ENCODE peak calls at places on chromosomes 13 and 19, in six cellular contexts. B is sigmoid colon, N is thoracic aorta, R is fibroblast of lung, D is cardiac muscle cell, U is dorsolateral prefrontal cortex. K is an unnamed sample.

GRCh38 chr19:23203841-23204344 is 46.3 kb downstream of the ZNF724 start:
- DNase-seq in U (no peak), N (no peak), D (no peak), R (peak; percentile 2), B (no peak), K (no peak)

GRCh38 chr13:34153428-34154180 is 335.7 kb downstream of the RFC3 start:
- DNase-seq in U (no peak), D (peak; percentile 30), R (no peak), N (no peak), B (no peak), K (no peak)

GRCh38 chr13:101698400-101698799 is 245.9 kb downstream of the ITGBL1 start:
- DNase-seq in U (no peak), N (no peak), R (no peak), D (no peak), B (no peak), K (no peak)

GRCh38 chr13:50991624-50992610 is 82.3 kb downstream of the RNASEH2B start:
- DNase-seq in U (peak; percentile 71), N (no peak), D (no peak), R (no peak), B (no peak), K (no peak)

GRCh38 chr13:102589291-102589822 is 7.4 kb upstream of the TPP2 start:
- DNase-seq in D (no peak), N (no peak), R (no peak), U (no peak), B (no peak), K (no peak)

GRCh38 chr13:23175920-23176319 is 4.9 kb upstream of the SGCG start:
- DNase-seq in R (no peak), B (no peak), D (no peak), N (no peak), U (no peak), K (no peak)

GRCh38 chr13:44140146-44140545 is 233.5 kb upstream of the SERP2 start:
- DNase-seq in D (no peak), U (no peak), N (no peak), B (no peak), R (no peak), K (no peak)

GRCh38 chr13:28540612-28541011 is 45.7 kb upstream of the FLT1 start:
- DNase-seq in B (no peak), R (no peak), N (no peak), U (no peak), D (no peak), K (no peak)

GRCh38 chr19:6793411-6793810 is 20.9 kb downstream of the VAV1 start:
- DNase-seq in N (no peak), B (no peak), D (no peak), U (no peak), R (no peak), K (no peak)

GRCh38 chr13:111272117-111272516 is 48.3 kb upstream of the TEX29 start:
- DNase-seq in N (no peak), B (no peak), D (no peak), U (no peak), R (no peak), K (no peak)

GRCh38 chr13:79631260-79631659 is 150.3 kb downstream of the NDFIP2 start:
- DNase-seq in D (no peak), N (no peak), R (peak; percentile 75), B (no peak), U (no peak), K (no peak)

GRCh38 chr19:55702131-55702627 is 27.2 kb downstream of the EPN1 start:
- DNase-seq in D (no peak), N (no peak), U (no peak), R (no peak), B (no peak), K (no peak)

GRCh38 chr19:40303765-40304164 is 18.6 kb upstream of the AKT2 start:
- DNase-seq in N (no peak), U (no peak), D (no peak), B (no peak), R (no peak), K (no peak)

GRCh38 chr19:54518844-54519243 is 16.2 kb downstream of the LAIR2 start:
- DNase-seq in N (no peak), B (no peak), R (no peak), U (no peak), D (no peak), K (no peak)

GRCh38 chr13:30857636-30858035 is 48.4 kb upstream of the MEDAG start:
- DNase-seq in B (no peak), N (no peak), U (no peak), R (peak; percentile 67), D (no peak), K (no peak)

GRCh38 chr19:10219678-10220077 is 11.5 kb downstream of the S1PR2 start:
- DNase-seq in D (no peak), N (no peak), B (no peak), U (no peak), R (peak; percentile 44), K (peak; percentile 79)

GRCh38 chr13:112664501-112665203 is 25.2 kb upstream of the ATP11A start:
- DNase-seq in R (no peak), B (no peak), N (no peak), D (no peak), U (no peak), K (no peak)

GRCh38 chr13:97653741-97654140 is 219.8 kb downstream of the RAP2A start:
- DNase-seq in U (no peak), R (no peak), B (no peak), N (no peak), D (no peak), K (peak; percentile 15)

GRCh38 chr13:39185326-39185725 is 147.1 kb downstream of the NHLRC3 start:
- DNase-seq in B (no peak), N (no peak), U (no peak), R (no peak), D (no peak), K (no peak)

GRCh38 chr13:41611385-41611784 is 154.0 kb downstream of the RGCC start:
- DNase-seq in N (no peak), B (no peak), D (no peak), U (no peak), R (no peak), K (no peak)

GRCh38 chr19:8462601-8463000 is 17.8 kb downstream of the HNRNPM start:
- DNase-seq in N (no peak), B (no peak), U (no peak), D (no peak), R (peak; percentile 20), K (no peak)

GRCh38 chr13:19864018-19864338 is 529 bp upstream of the ZMYM5 start:
- DNase-seq in R (peak; percentile 83), U (peak; percentile 46), N (no peak), B (peak; percentile 83), D (no peak), K (no peak)

DNA sequence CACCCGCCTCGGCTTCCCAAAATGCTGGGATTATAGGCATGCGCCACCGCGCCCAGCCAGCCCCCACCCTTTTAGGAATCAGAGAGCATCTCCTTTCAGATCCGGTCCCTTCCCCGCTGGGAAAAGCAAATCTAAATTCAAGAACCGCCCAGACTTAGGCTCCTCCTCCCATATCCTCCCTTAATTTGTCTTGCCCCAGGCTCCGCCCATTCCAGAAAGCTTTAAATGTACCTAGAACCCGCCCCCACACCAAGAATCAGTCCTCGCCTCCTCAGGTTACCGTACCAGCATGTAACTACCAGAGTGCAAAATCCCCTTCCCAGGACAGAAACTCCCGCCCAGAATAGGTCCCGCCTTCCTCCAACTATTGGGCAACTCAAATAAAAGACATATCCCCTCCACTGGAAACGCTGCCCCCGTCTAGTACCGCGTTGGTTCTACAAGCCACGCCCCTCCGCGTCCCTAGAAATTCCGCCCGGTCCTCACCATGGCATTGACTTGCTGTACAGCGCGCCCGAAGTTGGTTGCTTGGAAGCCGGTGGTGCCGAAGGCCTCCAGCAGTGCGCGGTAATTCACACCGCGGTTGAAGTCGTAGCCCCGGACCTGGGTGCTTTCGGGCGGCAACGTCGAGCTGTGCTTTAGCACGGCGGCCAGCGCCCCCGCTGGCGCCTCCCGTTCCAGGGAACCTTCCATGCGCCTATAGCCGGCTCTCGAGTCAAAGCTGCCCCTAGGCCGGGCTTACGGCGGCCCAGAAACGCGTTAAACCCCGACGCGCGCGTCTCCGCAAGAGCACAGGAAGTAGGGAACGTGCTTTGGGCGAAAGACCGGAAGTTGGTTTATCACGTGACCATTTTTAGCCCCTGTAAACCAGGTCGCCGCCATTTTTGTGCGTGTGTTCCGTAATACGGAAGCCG is at the start of gene DHPS:
- DNase-seq in B (peak; percentile 97), D (peak; percentile 97), U (peak; percentile 91), R (peak; percentile 98), N (peak; percentile 82), K (peak; percentile 93)
- TF ChIP-seq CTCF in B (no peak), D (no peak), U (no peak), R (no peak), N (no peak), K (no peak)

DNA sequence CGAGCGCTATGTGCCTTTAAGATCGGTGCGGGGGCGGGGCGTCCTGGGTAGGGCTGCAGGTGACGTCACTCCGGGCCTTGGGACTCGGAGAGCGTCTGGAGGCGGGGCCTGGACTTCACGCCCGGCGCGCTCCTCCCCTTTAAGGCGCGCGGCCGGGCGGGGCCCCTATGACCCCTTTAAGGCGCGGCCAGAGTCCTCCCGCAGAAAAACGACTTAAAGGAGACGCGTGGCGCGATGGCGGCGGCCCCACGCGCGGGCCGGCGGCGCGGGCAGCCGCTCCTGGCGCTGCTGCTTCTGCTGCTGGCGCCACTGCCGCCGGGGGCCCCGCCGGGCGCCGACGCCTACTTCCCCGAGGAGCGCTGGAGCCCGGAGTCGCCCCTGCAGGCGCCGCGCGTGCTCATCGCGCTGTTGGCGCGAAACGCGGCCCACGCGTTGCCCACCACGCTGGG is at the start of gene COLGALT1:
- DNase-seq in D (peak; percentile 100), N (peak; percentile 100), U (peak; percentile 100), R (peak; percentile 93), B (peak; percentile 99), K (peak; percentile 84)
- H3K27ac ChIP-seq in D (no peak within 1 kb of the TSS), N (peak within 1 kb of the TSS; percentile 54), U (peak within 1 kb of the TSS; percentile 87), R (peak within 1 kb of the TSS; percentile 79), B (peak within 1 kb of the TSS; percentile 83), K (peak within 1 kb of the TSS; percentile 39)

GRCh38 chr19:50658438-50659317 is 9.4 kb downstream of the C19orf81 start:
- DNase-seq in N (no peak), D (peak; percentile 96), B (no peak), U (peak; percentile 91), R (peak; percentile 10), K (no peak)

GRCh38 chr19:50654882-50655281 is 5.6 kb downstream of the C19orf81 start:
- DNase-seq in U (no peak), R (no peak), B (no peak), D (no peak), N (no peak), K (no peak)

GRCh38 chr19:50657672-50658437 is 8.6 kb downstream of the C19orf81 start:
- DNase-seq in U (peak; percentile 100), N (peak; percentile 54), R (peak; percentile 85), D (peak; percentile 100), B (peak; percentile 90), K (peak; percentile 94)

GRCh38 chr19:50659318-50660082 is 10.3 kb downstream of the C19orf81 start:
- DNase-seq in R (no peak), N (no peak), B (no peak), U (no peak), D (no peak), K (no peak)

GRCh38 chr19:50657222-50657669 is 8.0 kb downstream of the C19orf81 start:
- DNase-seq in R (no peak), D (no peak), U (no peak), N (no peak), B (no peak), K (no peak)
- TF ChIP-seq CTCF in R (no peak), D (no peak), U (no peak), N (no peak), B (no peak), K (no peak)

DNA sequence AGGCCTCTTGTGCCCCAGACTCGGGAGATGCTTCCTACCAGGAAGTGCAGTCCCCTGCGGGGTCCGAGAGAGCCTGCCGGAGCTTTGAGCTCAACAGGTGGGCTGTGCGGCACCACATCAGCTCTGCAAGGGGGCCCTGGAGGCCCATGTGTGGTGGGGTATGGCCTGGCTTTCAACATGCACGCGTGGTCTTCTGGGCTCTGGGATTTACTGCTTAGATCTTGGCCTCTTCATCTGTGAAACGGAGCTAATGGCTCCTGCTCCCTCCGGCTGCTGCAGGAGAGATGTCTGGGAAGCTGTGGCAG is 18.0 kb downstream of the NDUFB7 start:
- DNase-seq in B (no peak), N (no peak), U (no peak), D (no peak), R (no peak), K (no peak)
- H3K27ac ChIP-seq in B (no peak overlapping the region), N (no peak overlapping the region), U (peak overlapping the region; percentile 79), D (no peak overlapping the region), R (no peak overlapping the region), K (no peak overlapping the region)

K was measured in AG04450.